ENCODE peak calls at places on chromosomes 16 and 17, in eight cellular contexts. K is neural crest cell; P is tibial nerve; U is CD4-positive, alpha-beta T cell; V is glutamatergic neuron; L is PC-9; T is Caco-2; S is upper lobe of right lung. M is an unnamed sample.

GRCh38 chr17:35171834-35172233 is 22.4 kb downstream of the SLC35G3 start:
- DNase-seq in K (no peak), P (no peak), U (no peak), V (no peak), L (no peak), T (no peak), S (no peak), M (no peak)

GRCh38 chr16:50547944-50548658 is at the start of gene NKD1:
- DNase-seq in K (peak), P (peak), U (peak), V (peak), L (no peak), T (peak), S (peak), M (peak)

GRCh38 chr16:70550082-70550481 is 26.5 kb downstream of the SF3B3 start:
- DNase-seq in K (no peak), P (no peak), U (no peak), V (no peak), L (no peak), T (no peak), S (no peak), M (no peak)

GRCh38 chr17:11264183-11264871 is 23.3 kb downstream of the SHISA6 start:
- DNase-seq in K (no peak), P (no peak), U (no peak), V (no peak), L (no peak), T (no peak), S (no peak), M (no peak)

GRCh38 chr17:63700528-63701441 is 860 bp upstream of the LIMD2 start:
- DNase-seq in K (no peak), P (no peak), U (no peak), V (peak), L (no peak), T (no peak), S (peak), M (no peak)

GRCh38 chr17:46772013-46772878 is 46.2 kb downstream of the WNT3 start:
- DNase-seq in K (peak), P (no peak), U (no peak), V (peak), L (peak), T (peak), S (peak), M (no peak)

GRCh38 chr16:69881141-69881540 is 70.0 kb upstream of the CLEC18A start:
- DNase-seq in K (no peak), P (no peak), U (no peak), V (no peak), L (no peak), T (no peak), S (no peak), M (no peak)

GRCh38 chr17:62093188-62094155 is 28.4 kb upstream of the MED13 start:
- DNase-seq in K (no peak), P (no peak), U (no peak), V (no peak), L (peak), T (no peak), S (no peak), M (no peak)

GRCh38 chr17:2396568-2397246 is 4.2 kb downstream of the MNT start:
- DNase-seq in K (peak), P (peak), U (no peak), V (peak), L (peak), T (peak), S (peak), M (peak)

GRCh38 chr17:58338907-58339774 is 10.5 kb upstream of the TSPOAP1 start:
- DNase-seq in K (no peak), P (no peak), U (no peak), V (peak), L (no peak), T (no peak), S (peak), M (no peak)

GRCh38 chr17:79874329-79874981 is 35.2 kb upstream of the CBX4 start:
- DNase-seq in K (peak), P (no peak), U (no peak), V (no peak), L (no peak), T (no peak), S (no peak), M (no peak)

GRCh38 chr17:42181851-42182207 is 887 bp upstream of the KCNH4 start:
- DNase-seq in K (no peak), P (no peak), U (no peak), V (no peak), L (no peak), T (no peak), S (no peak), M (no peak)

GRCh38 chr17:73224663-73225305 is 31.9 kb downstream of the COG1 start:
- DNase-seq in K (no peak), P (no peak), U (no peak), V (no peak), L (no peak), T (no peak), S (no peak), M (no peak)

GRCh38 chr17:64315032-64315490 is 52.0 kb upstream of the TEX2 start:
- DNase-seq in K (no peak), P (peak), U (no peak), V (no peak), L (no peak), T (no peak), S (peak), M (no peak)

GRCh38 chr17:4485676-4486646 is 12.7 kb upstream of the SPNS2 start:
- DNase-seq in K (no peak), P (no peak), U (peak), V (no peak), L (peak), T (no peak), S (no peak), M (no peak)

GRCh38 chr17:49848019-49848473 is at the start of gene TAC4:
- DNase-seq in K (no peak), P (no peak), U (no peak), V (no peak), L (no peak), T (peak), S (peak), M (no peak)

DNA sequence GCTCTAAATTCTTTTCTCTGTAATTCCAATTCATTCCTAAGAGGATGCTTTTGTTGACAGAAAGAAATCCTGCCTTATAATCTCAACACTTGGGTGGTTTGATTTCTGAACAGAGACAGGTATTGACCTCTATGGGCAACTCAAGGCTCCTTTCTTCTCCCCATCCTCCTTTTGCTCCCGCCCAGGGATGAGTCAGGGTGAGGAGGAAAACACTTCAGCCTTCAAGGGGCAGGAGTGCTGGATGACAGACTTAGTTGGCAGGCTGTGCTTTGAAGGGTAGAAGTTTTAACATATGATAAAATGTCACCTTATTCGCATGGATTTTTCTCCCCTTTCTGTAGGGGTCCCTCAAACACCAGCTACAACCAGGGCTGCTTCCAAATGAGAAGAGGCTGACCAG is 16.7 kb upstream of the TOM1L1 start:
- DNase-seq in K (no peak), P (no peak), U (no peak), V (no peak), L (no peak), T (no peak), S (no peak), M (no peak)
- TF ChIP-seq CTCF in K (no peak), P (no peak), U (no peak), V (no peak), L (no peak), T (no peak), S (no peak), M (no peak)

GRCh38 chr16:57721356-57721755 is 14.2 kb upstream of the KATNB1 start:
- DNase-seq in K (no peak), P (no peak), U (no peak), V (no peak), L (no peak), T (peak), S (no peak), M (no peak)

GRCh38 chr16:57724541-57724940 is 11.0 kb upstream of the KATNB1 start:
- DNase-seq in K (no peak), P (no peak), U (no peak), V (no peak), L (no peak), T (peak), S (no peak), M (no peak)

GRCh38 chr16:57721765-57722499 is 13.6 kb upstream of the KATNB1 start:
- DNase-seq in K (no peak), P (no peak), U (no peak), V (no peak), L (no peak), T (peak), S (no peak), M (no peak)

GRCh38 chr16:57722651-57723050 is 12.9 kb upstream of the KATNB1 start:
- DNase-seq in K (no peak), P (no peak), U (no peak), V (no peak), L (no peak), T (no peak), S (no peak), M (no peak)

DNA sequence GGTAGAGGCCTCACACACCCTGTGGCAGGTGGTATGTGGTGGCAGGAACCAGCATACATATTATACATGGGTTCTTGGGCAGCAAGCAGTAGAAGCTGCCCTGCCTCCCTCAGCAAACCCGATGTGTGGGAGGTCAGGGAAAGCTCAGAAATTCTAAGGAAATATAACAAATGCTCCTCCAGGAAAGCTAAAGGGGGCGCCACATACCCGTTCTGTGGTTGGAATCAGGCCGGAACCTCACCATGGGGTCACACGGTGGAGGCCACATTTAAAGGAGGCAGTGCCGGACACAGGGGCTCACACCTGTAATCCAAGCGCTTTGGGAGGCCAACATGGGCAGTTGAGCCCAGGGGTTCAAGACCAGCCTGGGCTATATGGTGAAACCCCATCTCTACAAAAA is 12.4 kb upstream of the KATNB1 start:
- DNase-seq in K (peak), P (no peak), U (no peak), V (peak), L (no peak), T (peak), S (no peak), M (no peak)
- TF ChIP-seq CTCF in K (peak), P (no peak), U (no peak), V (peak), L (peak), T (no peak), S (no peak), M (peak)

DNA sequence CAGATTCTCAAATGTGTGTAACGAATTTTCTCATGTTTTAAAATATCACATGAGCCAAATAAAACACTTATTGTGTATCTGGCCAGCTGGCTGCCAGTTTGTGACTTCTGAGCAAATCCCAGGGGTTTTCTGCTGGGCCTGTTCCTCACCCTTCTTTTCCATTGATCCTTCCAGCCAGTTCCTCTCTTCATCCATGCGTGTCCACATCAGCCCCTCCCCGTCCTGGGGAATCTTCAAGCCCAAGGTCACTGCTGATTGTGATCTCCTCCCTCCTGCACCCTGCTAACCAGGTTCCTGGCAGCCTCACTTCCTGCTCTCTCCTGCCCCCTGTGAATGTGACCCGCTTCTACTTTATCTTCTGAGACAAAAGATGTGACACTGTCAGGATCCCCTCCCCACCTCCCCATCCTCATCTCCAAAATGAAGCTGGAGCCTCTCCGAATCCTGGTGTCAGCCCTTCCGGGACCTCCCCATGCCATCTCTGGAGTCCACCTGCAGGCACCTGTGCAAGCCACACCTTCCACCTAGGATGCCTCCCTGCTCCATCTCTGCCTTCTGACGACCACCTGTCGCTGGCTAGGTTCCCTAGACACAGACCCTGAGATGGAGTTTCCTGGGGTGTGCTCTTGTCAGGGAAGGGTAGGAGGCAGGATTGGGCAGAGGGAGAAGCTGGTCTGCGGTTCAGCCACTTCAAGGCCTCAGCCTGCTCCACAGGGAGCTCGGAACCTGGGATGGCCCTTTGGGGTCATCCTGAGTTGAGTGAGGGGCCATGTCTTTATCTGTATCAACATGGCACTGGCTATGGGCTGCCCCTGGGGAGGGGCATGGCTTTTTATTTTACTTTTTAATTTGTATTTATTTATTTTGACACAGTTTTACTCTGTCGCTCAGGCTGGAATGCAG is 205.1 kb downstream of the KATNIP start:
- DNase-seq in K (no peak), P (peak), U (no peak), V (no peak), L (peak), T (no peak), S (no peak), M (no peak)
- TF ChIP-seq CTCF in K (no peak), P (no peak), U (no peak), V (no peak), L (no peak), T (no peak), S (no peak), M (no peak)

GRCh38 chr17:30554839-30555751 is 77.9 kb downstream of the GOSR1 start:
- DNase-seq in K (no peak), P (no peak), U (no peak), V (no peak), L (no peak), T (peak), S (peak), M (peak)
- TF ChIP-seq CTCF in K (no peak), P (no peak), U (no peak), V (no peak), L (peak), T (peak), S (no peak), M (no peak)